ENCODE peak calls at places on chromosomes 3 and 15, in six cellular contexts. V is NCI-H446, J is NCI-H69, H is SK-N-MC, I is ELR, S is NCI-H1930. Q is an unnamed sample.
A peak's percentile ranks its signal among the peaks of the same experiment; 100 is the strongest.

GRCh38 chr15:51576911-51577500 is 45.6 kb downstream of the DMXL2 start:
- DNase-seq in H (peak; percentile 40), V (no peak), I (no peak), J (no peak), S (no peak), Q (no peak)

GRCh38 chr3:48411606-48412374 is 18.1 kb downstream of the PLXNB1 start:
- DNase-seq in J (no peak), I (no peak), S (no peak), H (no peak), V (no peak), Q (no peak)

GRCh38 chr15:98626153-98626552 is 22.2 kb upstream of the IGF1R start:
- DNase-seq in S (no peak), H (no peak), J (no peak), I (no peak), V (no peak), Q (no peak)

GRCh38 chr3:169232863-169233262 is 430.6 kb downstream of the MECOM start:
- DNase-seq in I (peak; percentile 56), H (no peak), J (peak; percentile 96), S (no peak), V (no peak), Q (no peak)

GRCh38 chr3:195086885-195087284 is 184.1 kb downstream of the XXYLT1 start:
- DNase-seq in S (no peak), J (no peak), V (no peak), I (no peak), H (no peak), Q (no peak)

GRCh38 chr3:158679547-158680000 is 7.1 kb upstream of the LXN start:
- DNase-seq in S (no peak), J (no peak), I (peak; percentile 71), V (no peak), H (no peak), Q (no peak)

GRCh38 chr3:47012342-47013230 is 33.1 kb downstream of the NBEAL2 start:
- DNase-seq in J (no peak), H (no peak), S (no peak), V (peak; percentile 66), I (no peak), Q (no peak)

GRCh38 chr3:12451960-12452359 is 32.3 kb upstream of the TSEN2 start:
- DNase-seq in I (no peak), V (no peak), J (no peak), S (no peak), H (no peak), Q (no peak)

GRCh38 chr3:60453326-60453725 is 797.9 kb downstream of the FHIT start:
- DNase-seq in I (no peak), S (no peak), J (no peak), V (no peak), H (no peak), Q (no peak)

GRCh38 chr15:51403072-51403878 is 61.8 kb downstream of the GLDN start:
- DNase-seq in S (no peak), V (peak; percentile 21), J (peak; percentile 66), H (no peak), I (peak; percentile 48), Q (no peak)

GRCh38 chr15:59222106-59222505 is 15.5 kb downstream of the LDHAL6B start:
- DNase-seq in J (no peak), V (no peak), S (no peak), H (no peak), I (peak; percentile 89), Q (no peak)

GRCh38 chr3:57026918-57027317 is 33.5 kb upstream of the SPATA12 start:
- DNase-seq in I (peak; percentile 24), S (no peak), H (no peak), J (no peak), V (no peak), Q (no peak)

GRCh38 chr3:144273611-144274010 is 302.0 kb downstream of the DIPK2A start:
- DNase-seq in S (no peak), J (no peak), I (peak; percentile 1), V (no peak), H (peak; percentile 66), Q (no peak)

GRCh38 chr3:49260711-49261357 is 16.2 kb downstream of the C3orf62 start:
- DNase-seq in J (no peak), I (no peak), V (no peak), S (no peak), H (no peak), Q (no peak)

GRCh38 chr3:30082652-30083051 is 523.7 kb upstream of the TGFBR2 start:
- DNase-seq in V (no peak), J (no peak), H (no peak), S (no peak), I (no peak), Q (no peak)

GRCh38 chr3:33360136-33360825 is 79.9 kb downstream of the UBP1 start:
- DNase-seq in I (peak; percentile 85), V (no peak), H (no peak), S (no peak), J (peak; percentile 12), Q (no peak)

GRCh38 chr15:31169558-31169957 is 68.0 kb upstream of the TRPM1 start:
- DNase-seq in H (no peak), I (no peak), V (no peak), J (no peak), S (no peak), Q (no peak)

GRCh38 chr15:78355185-78355584 is 15.0 kb downstream of the CRABP1 start:
- DNase-seq in V (no peak), J (no peak), I (no peak), S (no peak), H (no peak), Q (no peak)

GRCh38 chr3:136194409-136195257 is 1.5 kb downstream of the MSL2 start:
- DNase-seq in V (no peak), H (no peak), I (peak; percentile 50), S (no peak), J (peak; percentile 51), Q (no peak)